ENCODE peak calls at places on chromosomes 16 and 17, in five cellular contexts. G is cardiac muscle cell; Y is AG04449; W is OCI-LY7; U is CD8-positive, alpha-beta T cell. X is an unnamed sample.

GRCh38 chr17:77890771-77891170 is 67.7 kb upstream of the TNRC6C start:
- DNase-seq in U (no peak), W (no peak), G (no peak), Y (no peak), X (no peak)

GRCh38 chr17:49858796-49859195 is 10.9 kb upstream of the TAC4 start:
- DNase-seq in W (no peak), Y (no peak), G (no peak), U (no peak), X (no peak)

GRCh38 chr17:12522743-12523181 is 142.9 kb upstream of the MYOCD start:
- DNase-seq in G (peak), Y (peak), U (no peak), W (no peak), X (no peak)

GRCh38 chr17:57537524-57538410 is 207.3 kb downstream of the CCDC182 start:
- DNase-seq in W (no peak), G (peak), U (no peak), Y (no peak), X (no peak)

GRCh38 chr16:52611817-52612673 is 65.1 kb upstream of the TOX3 start:
- DNase-seq in W (no peak), Y (no peak), G (no peak), U (no peak), X (no peak)

GRCh38 chr17:55413825-55414489 is 7.7 kb downstream of the MMD start:
- DNase-seq in W (no peak), Y (no peak), G (no peak), U (no peak), X (no peak)

GRCh38 chr17:6244253-6244652 is 174.1 kb downstream of the WSCD1 start:
- DNase-seq in Y (no peak), W (no peak), U (no peak), G (no peak), X (no peak)

GRCh38 chr16:86584726-86585721 is 6.7 kb downstream of the FOXL1 start:
- DNase-seq in W (no peak), G (no peak), Y (no peak), U (no peak), X (no peak)

GRCh38 chr16:28534542-28535373 is 4.0 kb downstream of the NUPR1 start:
- DNase-seq in Y (no peak), W (no peak), U (no peak), G (peak), X (no peak)

GRCh38 chr17:77320501-77321256 is 179.9 kb downstream of the SEC14L1 start:
- DNase-seq in U (no peak), W (no peak), Y (no peak), G (peak), X (peak)

GRCh38 chr16:58670177-58670576 is 14.4 kb downstream of the SLC38A7 start:
- DNase-seq in W (no peak), G (no peak), Y (no peak), U (no peak), X (no peak)

GRCh38 chr16:85718682-85719081 is 29.9 kb upstream of the GINS2 start:
- DNase-seq in U (no peak), G (no peak), Y (no peak), W (peak), X (peak)

GRCh38 chr16:87140211-87141200 is 176.7 kb downstream of the C16orf95 start:
- DNase-seq in W (no peak), Y (no peak), U (no peak), G (no peak), X (no peak)

GRCh38 chr16:87076950-87077749 is 240.0 kb downstream of the C16orf95 start:
- DNase-seq in Y (no peak), W (peak), G (peak), U (no peak), X (peak)

GRCh38 chr17:72588961-72589360 is 468.1 kb downstream of the SOX9 start:
- DNase-seq in Y (no peak), W (no peak), G (no peak), U (no peak), X (peak)

GRCh38 chr16:49464093-49464492 is 90.5 kb downstream of the C16orf78 start:
- DNase-seq in U (no peak), W (no peak), Y (no peak), G (no peak), X (no peak)

GRCh38 chr17:73211745-73212144 is 18.9 kb downstream of the COG1 start:
- DNase-seq in U (peak), W (no peak), Y (no peak), G (peak), X (no peak)

GRCh38 chr17:40558300-40558584 is 7.0 kb downstream of the CCR7 start:
- DNase-seq in W (no peak), U (no peak), Y (no peak), G (no peak), X (peak)

GRCh38 chr16:81641403-81642106 is 137.5 kb upstream of the PLCG2 start:
- DNase-seq in G (no peak), W (no peak), Y (no peak), U (no peak), X (no peak)

GRCh38 chr16:68676113-68676860 is 31.2 kb downstream of the CDH3 start:
- DNase-seq in Y (no peak), U (no peak), W (no peak), G (no peak), X (peak)

GRCh38 chr16:88634994-88635670 is 3.2 kb upstream of the IL17C start:
- DNase-seq in U (no peak), W (no peak), Y (no peak), G (no peak), X (no peak)

GRCh38 chr16:88631920-88632586 is 6.3 kb upstream of the IL17C start:
- DNase-seq in Y (no peak), G (no peak), W (no peak), U (no peak), X (no peak)

GRCh38 chr16:88632587-88632930 is 5.8 kb upstream of the IL17C start:
- DNase-seq in G (no peak), U (no peak), W (no peak), Y (no peak), X (no peak)

GRCh38 chr16:88634141-88634993 is 4.0 kb upstream of the IL17C start:
- DNase-seq in W (peak), U (no peak), G (peak), Y (no peak), X (peak)

DNA sequence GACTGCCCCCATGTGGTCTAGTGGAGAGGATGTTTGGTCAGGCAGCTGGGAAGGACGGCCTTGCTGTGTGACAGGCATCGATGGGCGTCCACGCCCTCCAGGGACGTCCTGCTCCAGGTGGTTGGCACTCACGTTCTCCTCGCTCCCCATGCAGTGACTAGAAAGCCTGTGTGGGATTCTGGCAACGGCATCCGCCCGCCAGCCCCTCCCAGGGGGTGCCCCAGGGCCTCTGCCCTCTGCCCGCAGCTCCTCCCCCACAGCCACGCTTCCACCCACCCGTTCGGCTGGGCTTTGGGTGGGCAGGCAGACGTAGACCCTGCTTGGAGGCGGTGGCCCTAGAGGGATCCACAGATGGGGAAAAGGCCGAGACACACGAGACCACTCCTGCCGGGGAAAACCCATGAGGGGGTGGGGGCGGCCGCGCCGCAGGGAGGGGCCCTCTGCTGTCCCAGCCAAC is 4.7 kb upstream of the IL17C start:
- DNase-seq in Y (no peak), U (peak), W (peak), G (peak), X (peak)
- TF ChIP-seq CTCF in Y (peak), U (no peak), W (peak), G (peak), X (peak)

DNA sequence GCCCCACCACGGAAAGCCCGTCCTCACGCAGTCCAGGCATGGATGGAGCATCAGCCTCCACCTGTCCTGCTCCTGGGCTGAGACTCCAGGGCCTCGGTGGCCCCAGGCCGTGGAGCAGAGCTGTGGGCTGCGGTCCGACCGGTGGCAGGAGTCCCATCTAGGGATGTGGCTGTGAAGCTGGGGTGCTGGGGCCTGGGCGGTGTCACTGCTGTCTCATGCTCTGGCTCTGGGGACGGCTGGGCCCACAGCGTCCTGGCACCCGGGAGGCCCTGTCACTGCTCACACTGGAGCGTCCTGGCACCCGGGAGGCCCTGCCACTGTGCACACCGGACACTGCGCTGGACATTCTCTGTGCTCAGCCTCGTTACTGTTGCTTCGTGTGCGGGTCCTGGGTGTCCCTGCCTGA is 8.4 kb downstream of the BAIAP2 start:
- DNase-seq in Y (no peak), U (no peak), G (no peak), W (no peak), X (no peak)
- H3K4me3 ChIP-seq in Y (no peak), U (no peak), G (no peak), W (no peak), X (no peak)

GRCh38 chr16:79991918-79992317 is 391.4 kb upstream of the MAF start:
- DNase-seq in U (no peak), W (no peak), G (no peak), Y (no peak), X (no peak)
- TF ChIP-seq CTCF in U (no peak), W (no peak), G (no peak), Y (no peak), X (no peak)

GRCh38 chr16:1089439-1089821 is 6.6 kb downstream of the C1QTNF8 start:
- DNase-seq in Y (no peak), U (no peak), G (no peak), W (no peak), X (no peak)

GRCh38 chr16:1091992-1092552 is 4.0 kb downstream of the C1QTNF8 start:
- DNase-seq in U (no peak), G (no peak), W (no peak), Y (no peak), X (no peak)

GRCh38 chr16:1089822-1090619 is 6.0 kb downstream of the C1QTNF8 start:
- DNase-seq in G (no peak), U (no peak), Y (no peak), W (no peak), X (no peak)

GRCh38 chr16:1088295-1089170 is 7.5 kb downstream of the C1QTNF8 start:
- DNase-seq in G (no peak), Y (no peak), W (no peak), U (no peak), X (no peak)

GRCh38 chr16:1090620-1091587 is 5.1 kb downstream of the C1QTNF8 start:
- DNase-seq in U (no peak), W (no peak), G (no peak), Y (no peak), X (no peak)
- H3K4me3 ChIP-seq in U (no peak), W (no peak), G (no peak), Y (no peak), X (no peak)

GRCh38 chr16:71247478-71247877 is 17.0 kb upstream of the HYDIN start:
- DNase-seq in U (no peak), Y (no peak), W (no peak), G (no peak), X (no peak)

GRCh38 chr16:71254832-71255560 is 24.5 kb upstream of the HYDIN start:
- DNase-seq in U (no peak), W (peak), G (no peak), Y (no peak), X (no peak)

GRCh38 chr16:71250461-71251232 is 20.1 kb upstream of the HYDIN start:
- DNase-seq in U (no peak), W (no peak), Y (no peak), G (no peak), X (no peak)

GRCh38 chr16:71246309-71246708 is 15.8 kb upstream of the HYDIN start:
- DNase-seq in G (no peak), Y (no peak), U (no peak), W (no peak), X (no peak)

DNA sequence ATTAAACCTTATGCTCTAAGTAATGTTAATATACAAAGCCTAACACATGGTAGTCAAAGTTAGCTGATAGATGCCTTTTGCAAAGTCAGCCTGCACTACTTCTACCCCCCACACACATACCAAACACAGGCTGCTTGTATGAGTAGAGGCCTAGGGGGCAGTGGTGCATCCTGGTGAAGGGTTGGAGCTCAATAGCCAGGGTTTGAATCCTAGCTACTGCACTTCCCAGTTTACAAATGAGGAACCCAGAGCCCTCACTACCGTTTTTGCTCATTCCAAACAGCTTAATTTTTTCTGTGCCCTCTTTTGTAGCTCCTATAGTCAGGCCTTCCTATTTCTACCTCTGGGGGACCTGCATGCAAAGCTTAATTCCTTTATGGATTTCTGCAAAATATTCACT is 18.9 kb upstream of the HYDIN start:
- DNase-seq in Y (no peak), U (no peak), G (no peak), W (no peak), X (no peak)
- TF ChIP-seq CTCF in Y (no peak), U (no peak), G (no peak), W (no peak), X (no peak)

X was measured in GM12865.